ENCODE peak calls at places on chromosome 2, in six cellular contexts. C is HL-60, Q is heart left ventricle, M is PC-3, U is uterus, A is esophagus squamous epithelium. N is an unnamed sample.

GRCh38 chr2:180523629-180524340 is 456.6 kb upstream of the UBE2E3 start:
- DNase-seq in A (no peak), Q (no peak), M (peak; percentile 94), C (no peak), U (no peak), N (peak; percentile 75)

GRCh38 chr2:54936766-54937165 is 113.5 kb downstream of the RTN4 start:
- DNase-seq in C (no peak), M (no peak), A (no peak), Q (no peak), U (no peak), N (no peak)

GRCh38 chr2:200364620-200365019 is 58.1 kb downstream of the SPATS2L start:
- DNase-seq in U (no peak), M (no peak), Q (no peak), C (no peak), A (no peak), N (no peak)

GRCh38 chr2:216352653-216353270 is 19.5 kb downstream of the MARCHF4 start:
- DNase-seq in C (no peak), Q (no peak), A (no peak), M (no peak), U (no peak), N (no peak)

GRCh38 chr2:8027387-8027786 is 654.5 kb upstream of the ID2 start:
- DNase-seq in U (no peak), Q (no peak), M (no peak), C (no peak), A (no peak), N (no peak)

GRCh38 chr2:131047275-131047652 is 46.0 kb downstream of the FAM168B start:
- DNase-seq in Q (no peak), A (no peak), M (no peak), U (no peak), C (no peak), N (no peak)

GRCh38 chr2:189217546-189217945 is 38.0 kb upstream of the COL5A2 start:
- DNase-seq in Q (no peak), A (no peak), M (no peak), C (no peak), U (no peak), N (peak; percentile 15)

GRCh38 chr2:122805346-122805745 is 1049.9 kb downstream of the TSN start:
- DNase-seq in Q (no peak), A (no peak), U (no peak), C (no peak), M (no peak), N (no peak)

GRCh38 chr2:186532891-186533290 is 46.8 kb downstream of the ZC3H15 start:
- DNase-seq in C (no peak), U (no peak), M (no peak), Q (no peak), A (no peak), N (no peak)

GRCh38 chr2:150732491-150732890 is 245.0 kb upstream of the RND3 start:
- DNase-seq in C (no peak), Q (no peak), M (no peak), U (no peak), A (no peak), N (no peak)

DNA sequence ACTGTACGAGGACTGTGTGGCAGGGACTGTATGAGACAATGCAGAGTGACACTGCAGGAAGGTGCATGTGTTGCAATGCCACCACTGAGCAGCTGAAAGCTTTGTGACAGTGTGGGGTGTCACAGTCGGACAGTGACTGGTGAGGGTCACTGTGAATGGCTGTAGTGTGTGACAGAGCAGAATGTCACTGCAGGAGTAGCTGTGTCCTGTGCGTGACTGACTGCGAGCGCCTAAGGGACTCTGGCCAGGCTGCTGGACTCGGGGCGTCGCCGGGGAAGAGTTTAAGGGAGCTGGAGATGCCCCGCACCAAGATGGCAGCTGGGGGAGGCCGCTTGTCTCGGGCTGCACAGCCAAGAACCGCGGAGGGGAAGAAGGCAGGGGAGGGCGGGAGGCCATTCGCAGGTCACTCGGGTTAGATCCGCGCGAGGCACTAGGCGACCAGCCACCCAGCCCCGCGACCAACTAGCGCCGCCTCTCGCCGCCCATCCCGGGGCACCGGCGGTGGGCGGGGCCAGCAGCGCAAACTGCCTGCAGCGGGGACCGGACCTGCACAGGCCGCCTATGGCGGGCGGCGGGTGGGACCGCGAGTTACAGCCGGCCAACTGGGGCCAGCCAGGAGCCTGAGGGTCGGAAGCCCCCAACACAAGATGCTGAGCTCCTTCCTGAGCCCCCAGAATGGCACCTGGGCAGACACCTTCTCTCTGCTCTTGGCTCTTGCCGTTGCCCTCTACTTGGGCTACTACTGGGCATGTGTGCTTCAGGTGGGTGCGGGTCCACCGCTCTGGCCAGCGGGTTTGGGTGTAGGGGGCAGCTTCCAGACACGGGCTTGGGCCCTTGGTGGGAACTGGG is at the start of gene ABHD1:
- DNase-seq in Q (peak; percentile 85), M (no peak), C (peak; percentile 73), A (no peak), U (peak; percentile 43), N (no peak)
- H3K27me3 ChIP-seq in Q (peaks cover 2% of the 10 kb centered on the region), M (no peaks in the 10 kb centered on the region), C (no peaks in the 10 kb centered on the region), A (no peaks in the 10 kb centered on the region), U (no peaks in the 10 kb centered on the region), N (peaks cover 15% of the 10 kb centered on the region)

DNA sequence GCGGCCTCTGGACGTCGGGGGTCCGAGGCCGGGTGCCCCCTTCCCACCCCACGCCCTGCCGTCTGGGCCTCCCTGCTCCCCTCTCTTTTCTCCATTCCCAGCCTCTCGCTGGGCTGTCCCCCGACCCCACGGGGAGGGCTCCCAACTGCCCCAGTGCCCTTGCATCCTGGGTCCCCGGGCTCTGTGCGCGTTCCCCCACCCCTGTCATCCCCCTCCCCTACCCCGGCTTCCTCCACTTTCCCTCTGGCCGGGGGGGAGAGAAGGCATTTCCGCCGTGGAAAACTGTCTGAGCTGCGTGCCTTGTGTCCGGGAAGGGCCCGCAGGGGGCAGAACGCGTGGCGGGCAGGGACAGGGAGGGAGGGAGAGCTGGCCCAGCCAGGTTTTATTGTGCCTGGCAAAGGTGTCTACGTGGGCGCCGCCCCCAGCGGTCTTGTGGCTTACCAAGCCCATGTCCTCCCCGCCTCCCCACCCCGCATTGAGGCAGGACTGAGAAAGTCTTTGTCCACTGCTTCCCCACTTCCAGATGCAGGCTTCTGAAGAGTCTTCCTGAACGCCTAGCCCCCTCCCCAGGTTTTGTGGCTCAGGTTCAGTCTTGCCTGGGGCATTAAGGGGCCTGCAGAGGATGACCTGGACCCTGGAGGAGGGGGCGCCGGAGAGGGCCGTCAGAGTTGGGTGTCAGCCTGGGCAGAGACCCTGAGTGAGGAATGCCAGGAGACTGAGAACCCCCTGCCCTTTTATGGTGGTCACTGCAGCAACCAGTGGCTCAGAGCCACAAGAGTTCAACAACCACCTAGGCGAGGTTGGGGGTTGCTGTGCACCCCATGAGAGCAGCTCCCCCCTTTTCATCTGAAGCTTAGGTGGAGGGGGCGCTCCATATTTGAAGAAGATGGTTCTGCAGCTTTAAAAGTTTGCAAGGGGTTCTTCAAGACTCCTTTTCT is 1.3 kb downstream of the ITM2C start:
- DNase-seq in Q (no peak), U (peak; percentile 36), C (peak; percentile 46), M (peak; percentile 24), A (no peak), N (no peak)
- TF ChIP-seq CTCF in Q (peak; percentile 4), U (no peak), C (no peak), M (no peak), A (no peak), N (peak; percentile 58)

GRCh38 chr2:207328944-207329386 is 163.2 kb upstream of the KLF7 start:
- DNase-seq in C (no peak), M (peak; percentile 48), A (no peak), Q (no peak), U (no peak), N (no peak)
- H3K4me3 ChIP-seq in C (no peak overlapping the region), M (no peak overlapping the region), A (no peak overlapping the region), Q (no peak overlapping the region), U (no peak overlapping the region), N (no peak overlapping the region)

DNA sequence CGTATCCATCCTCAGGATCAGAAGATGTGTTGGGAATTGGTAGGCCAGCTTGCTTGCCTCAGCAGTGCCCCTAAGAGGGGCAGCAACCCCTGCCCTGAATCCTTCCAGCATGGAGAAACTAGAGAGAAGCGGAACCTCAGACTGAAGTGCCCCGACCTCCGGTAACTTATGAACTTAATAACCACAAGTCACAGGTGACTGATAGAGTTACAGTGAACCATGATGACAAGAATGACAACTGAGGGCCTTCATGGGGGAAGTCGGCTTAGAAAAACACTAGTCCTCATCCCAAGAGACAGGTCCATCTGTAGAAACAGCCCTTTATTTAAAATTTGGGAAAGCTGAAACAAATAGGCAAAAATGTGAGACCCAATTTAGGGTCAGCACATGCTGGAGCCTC is 42.5 kb upstream of the TMEM87B start:
- DNase-seq in M (no peak), C (no peak), A (no peak), U (no peak), Q (no peak), N (no peak)
- H3K27me3 ChIP-seq in M (no peaks in the 10 kb centered on the region), C (no peaks in the 10 kb centered on the region), A (no peaks in the 10 kb centered on the region), U (no peaks in the 10 kb centered on the region), Q (no peaks in the 10 kb centered on the region), N (peaks cover 3% of the 10 kb centered on the region)

GRCh38 chr2:105746177-105747080 is 1.7 kb downstream of the NCK2 start:
- DNase-seq in A (no peak), M (peak; percentile 50), U (peak; percentile 39), C (peak; percentile 53), Q (peak; percentile 60), N (no peak)

GRCh38 chr2:105744091-105744908 is 412 bp upstream of the NCK2 start:
- DNase-seq in Q (peak; percentile 76), C (peak; percentile 25), M (peak; percentile 64), U (peak; percentile 43), A (no peak), N (no peak)

GRCh38 chr2:105747254-105747909 is 2.7 kb downstream of the NCK2 start:
- DNase-seq in A (no peak), M (no peak), Q (no peak), C (no peak), U (no peak), N (no peak)

GRCh38 chr2:105747997-105748396 is 3.3 kb downstream of the NCK2 start:
- DNase-seq in A (no peak), M (no peak), Q (no peak), C (no peak), U (no peak), N (no peak)

DNA sequence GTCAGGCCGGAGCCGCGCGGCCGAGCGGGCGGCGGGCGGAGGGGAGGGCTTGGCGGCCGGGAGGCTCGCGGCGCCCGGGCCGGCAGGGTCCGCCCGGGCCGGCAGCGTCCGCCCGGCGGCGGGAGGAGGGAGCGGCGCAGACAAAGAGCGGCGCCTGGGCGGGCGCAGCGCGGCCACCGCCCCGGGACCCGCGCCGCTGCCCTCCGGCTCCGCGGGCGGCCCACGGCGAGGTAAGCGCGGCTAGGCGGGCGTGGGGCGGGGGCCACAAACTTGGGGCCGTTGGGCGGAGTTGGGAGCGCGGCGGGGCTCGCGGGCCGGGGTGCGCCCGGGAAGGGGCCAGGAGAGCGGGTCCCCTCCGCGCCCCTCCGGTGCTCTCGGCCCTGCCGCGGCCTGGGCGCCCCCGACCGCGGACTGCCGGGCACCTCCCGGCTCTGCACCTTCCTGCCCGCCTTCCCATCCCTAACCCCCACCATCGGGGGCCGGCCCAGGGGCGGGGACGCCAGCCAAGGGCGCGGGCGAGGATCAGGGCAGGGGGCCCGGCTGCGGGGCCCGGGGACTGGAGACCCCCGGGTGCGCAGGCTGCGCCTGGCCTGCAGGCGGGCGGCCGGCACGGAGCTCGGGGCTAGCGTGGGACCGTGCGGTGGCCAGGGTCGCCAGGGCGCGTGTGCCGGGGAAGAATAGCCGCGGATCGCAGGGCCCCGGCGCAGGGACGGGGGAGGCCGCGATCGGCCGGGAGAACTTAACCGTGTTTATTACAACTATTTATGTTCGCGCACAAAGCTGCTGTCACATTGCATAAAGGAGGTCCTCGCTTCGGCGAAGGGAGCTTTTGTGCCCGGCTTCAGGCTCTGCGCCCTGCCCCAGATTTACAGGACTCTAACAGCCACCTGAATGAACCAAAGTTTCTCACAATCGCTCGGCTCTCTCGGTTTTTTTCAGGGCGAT is at the start of gene NCK2:
- DNase-seq in C (no peak), A (no peak), U (no peak), Q (peak; percentile 38), M (peak; percentile 17), N (no peak)
- TF ChIP-seq CTCF in C (no peak), A (no peak), U (peak; percentile 22), Q (no peak), M (no peak), N (no peak)

N was measured in BJ.